ENCODE peak calls at places on chromosomes 5 and 9, in four cellular contexts. One of them, this sample, is unnamed.
A peak's percentile ranks its signal among the peaks of the same experiment; 100 is the strongest.

GRCh38 chr5:96111080-96111756 is 149.6 kb upstream of the ELL2 start:
- DNase-seq in HFF-Myc: no peak
- DNase-seq in foreskin fibroblast: no peak
- DNase-seq in HFFc6: no peak
- DNase-seq in this sample: no peak

GRCh38 chr5:75640395-75640794 is 29.1 kb downstream of the ANKDD1B start:
- DNase-seq in HFF-Myc: peak; percentile 50
- DNase-seq in foreskin fibroblast: peak; percentile 79
- DNase-seq in HFFc6: peak; percentile 74
- DNase-seq in this sample: no peak

GRCh38 chr9:93002700-93003099 is 55.4 kb downstream of the FGD3 start:
- DNase-seq in HFF-Myc: no peak
- DNase-seq in foreskin fibroblast: no peak
- DNase-seq in HFFc6: no peak
- DNase-seq in this sample: no peak

GRCh38 chr5:74476197-74477081 is 164.1 kb downstream of the ENC1 start:
- DNase-seq in HFF-Myc: no peak
- DNase-seq in foreskin fibroblast: no peak
- DNase-seq in HFFc6: no peak
- DNase-seq in this sample: no peak

GRCh38 chr9:111599092-111599947 is at the start of gene PTGR1:
- DNase-seq in HFF-Myc: peak; percentile 47
- DNase-seq in foreskin fibroblast: peak; percentile 96
- DNase-seq in HFFc6: peak; percentile 79
- DNase-seq in this sample: peak; percentile 40

GRCh38 chr5:165624547-165624946 is 2119.1 kb downstream of the MAT2B start:
- DNase-seq in HFF-Myc: no peak
- DNase-seq in foreskin fibroblast: no peak
- DNase-seq in HFFc6: no peak
- DNase-seq in this sample: no peak

GRCh38 chr5:90803891-90804290 is 245.3 kb downstream of the ADGRV1 start:
- DNase-seq in HFF-Myc: no peak
- DNase-seq in foreskin fibroblast: peak; percentile 13
- DNase-seq in HFFc6: no peak
- DNase-seq in this sample: no peak

GRCh38 chr5:1291611-1292080 is 3.2 kb downstream of the TERT start:
- DNase-seq in HFF-Myc: no peak
- DNase-seq in foreskin fibroblast: no peak
- DNase-seq in HFFc6: no peak
- DNase-seq in this sample: no peak

GRCh38 chr9:89463986-89464901 is 33.7 kb downstream of the SEMA4D start:
- DNase-seq in HFF-Myc: no peak
- DNase-seq in foreskin fibroblast: no peak
- DNase-seq in HFFc6: no peak
- DNase-seq in this sample: no peak

GRCh38 chr5:52682492-52682891 is 105.2 kb upstream of the ITGA1 start:
- DNase-seq in HFF-Myc: no peak
- DNase-seq in foreskin fibroblast: no peak
- DNase-seq in HFFc6: no peak
- DNase-seq in this sample: no peak

GRCh38 chr5:169864483-169864882 is 115.8 kb downstream of the INSYN2B start:
- DNase-seq in HFF-Myc: no peak
- DNase-seq in foreskin fibroblast: no peak
- DNase-seq in HFFc6: no peak
- DNase-seq in this sample: no peak

GRCh38 chr5:177445052-177446016 is 1.3 kb upstream of the PRR7 start:
- DNase-seq in HFF-Myc: no peak
- DNase-seq in foreskin fibroblast: no peak
- DNase-seq in HFFc6: no peak
- DNase-seq in this sample: no peak

GRCh38 chr9:71112866-71113265 is 8.6 kb downstream of the TRPM3 start:
- DNase-seq in HFF-Myc: no peak
- DNase-seq in foreskin fibroblast: no peak
- DNase-seq in HFFc6: no peak
- DNase-seq in this sample: no peak

GRCh38 chr9:34335376-34335775 is 6.0 kb downstream of the NUDT2 start:
- DNase-seq in HFF-Myc: no peak
- DNase-seq in foreskin fibroblast: no peak
- DNase-seq in HFFc6: no peak
- DNase-seq in this sample: no peak

GRCh38 chr9:76585487-76586459 is 126.8 kb downstream of the GCNT1 start:
- DNase-seq in HFF-Myc: no peak
- DNase-seq in foreskin fibroblast: no peak
- DNase-seq in HFFc6: no peak
- DNase-seq in this sample: no peak

GRCh38 chr9:130681769-130682489 is 11.7 kb upstream of the EXOSC2 start:
- DNase-seq in HFF-Myc: no peak
- DNase-seq in foreskin fibroblast: peak; percentile 28
- DNase-seq in HFFc6: no peak
- DNase-seq in this sample: no peak

GRCh38 chr5:108919591-108920326 is 172.1 kb downstream of the FER start:
- DNase-seq in HFF-Myc: no peak
- DNase-seq in foreskin fibroblast: no peak
- DNase-seq in HFFc6: no peak
- DNase-seq in this sample: no peak

GRCh38 chr9:113708821-113709713 is 167.0 kb upstream of the ZNF618 start:
- DNase-seq in HFF-Myc: no peak
- DNase-seq in foreskin fibroblast: no peak
- DNase-seq in HFFc6: no peak
- DNase-seq in this sample: no peak

GRCh38 chr9:16039988-16040761 is 487.3 kb downstream of the CCDC171 start:
- DNase-seq in HFF-Myc: no peak
- DNase-seq in foreskin fibroblast: no peak
- DNase-seq in HFFc6: no peak
- DNase-seq in this sample: no peak

GRCh38 chr9:129640086-129640870 is 1.7 kb downstream of the ASB6 start:
- DNase-seq in HFF-Myc: no peak
- DNase-seq in foreskin fibroblast: peak; percentile 54
- DNase-seq in HFFc6: no peak
- DNase-seq in this sample: no peak

GRCh38 chr5:64213568-64213967 is 47.9 kb downstream of the RNF180 start:
- DNase-seq in HFF-Myc: no peak
- DNase-seq in foreskin fibroblast: no peak
- DNase-seq in HFFc6: no peak
- DNase-seq in this sample: no peak

GRCh38 chr5:64209353-64209752 is 43.7 kb downstream of the RNF180 start:
- DNase-seq in HFF-Myc: no peak
- DNase-seq in foreskin fibroblast: no peak
- DNase-seq in HFFc6: no peak
- DNase-seq in this sample: no peak

GRCh38 chr5:64210866-64211265 is 45.2 kb downstream of the RNF180 start:
- DNase-seq in HFF-Myc: peak; percentile 36
- DNase-seq in foreskin fibroblast: peak; percentile 94
- DNase-seq in HFFc6: peak; percentile 73
- DNase-seq in this sample: no peak

GRCh38 chr5:64206653-64207052 is 41.0 kb downstream of the RNF180 start:
- DNase-seq in HFF-Myc: no peak
- DNase-seq in foreskin fibroblast: no peak
- DNase-seq in HFFc6: no peak
- DNase-seq in this sample: no peak

DNA sequence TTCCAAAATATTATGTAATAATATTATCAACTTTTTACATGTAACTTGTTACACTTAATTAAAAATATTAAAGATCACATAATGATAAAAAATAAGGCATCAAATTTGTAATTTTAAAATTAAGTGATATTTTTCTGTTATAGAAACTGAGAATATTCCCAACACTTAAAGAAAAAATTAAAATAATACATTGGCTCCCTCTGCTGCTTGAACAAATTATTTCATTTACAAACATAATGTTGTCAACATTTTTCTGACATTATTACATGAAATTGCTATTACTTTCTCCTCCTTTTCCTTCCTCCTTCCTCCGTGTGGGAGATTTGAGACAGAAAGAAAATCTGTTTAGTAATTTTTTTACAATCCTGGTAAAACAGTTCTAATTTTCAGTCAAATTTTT is 42.3 kb downstream of the RNF180 start:
- DNase-seq in HFF-Myc: no peak
- DNase-seq in foreskin fibroblast: peak; percentile 23
- DNase-seq in HFFc6: no peak
- DNase-seq in this sample: no peak
- TF ChIP-seq CTCF in HFF-Myc: no peak
- TF ChIP-seq CTCF in foreskin fibroblast: no peak
- TF ChIP-seq CTCF in HFFc6: peak; percentile 67
- TF ChIP-seq CTCF in this sample: peak; percentile 47

GRCh38 chr5:111432828-111433536 is 79.4 kb downstream of the STARD4 start:
- DNase-seq in HFF-Myc: no peak
- DNase-seq in foreskin fibroblast: peak; percentile 40
- DNase-seq in HFFc6: peak; percentile 37
- DNase-seq in this sample: no peak

GRCh38 chr5:111422747-111423455 is 89.4 kb downstream of the STARD4 start:
- DNase-seq in HFF-Myc: no peak
- DNase-seq in foreskin fibroblast: no peak
- DNase-seq in HFFc6: no peak
- DNase-seq in this sample: no peak

GRCh38 chr5:111422245-111422644 is 90.1 kb downstream of the STARD4 start:
- DNase-seq in HFF-Myc: no peak
- DNase-seq in foreskin fibroblast: no peak
- DNase-seq in HFFc6: no peak
- DNase-seq in this sample: no peak

GRCh38 chr5:111425205-111425604 is 87.1 kb downstream of the STARD4 start:
- DNase-seq in HFF-Myc: no peak
- DNase-seq in foreskin fibroblast: no peak
- DNase-seq in HFFc6: no peak
- DNase-seq in this sample: no peak

GRCh38 chr5:111427762-111428161 is 84.6 kb downstream of the STARD4 start:
- DNase-seq in HFF-Myc: no peak
- DNase-seq in foreskin fibroblast: no peak
- DNase-seq in HFFc6: no peak
- DNase-seq in this sample: no peak
- TF ChIP-seq CTCF in HFF-Myc: no peak
- TF ChIP-seq CTCF in foreskin fibroblast: no peak
- TF ChIP-seq CTCF in HFFc6: no peak
- TF ChIP-seq CTCF in this sample: no peak

GRCh38 chr5:32249668-32250067 is 63.1 kb downstream of the MTMR12 start:
- DNase-seq in HFF-Myc: no peak
- DNase-seq in foreskin fibroblast: no peak
- DNase-seq in HFFc6: no peak
- DNase-seq in this sample: no peak

GRCh38 chr5:32245742-32246141 is 67.0 kb downstream of the MTMR12 start:
- DNase-seq in HFF-Myc: no peak
- DNase-seq in foreskin fibroblast: no peak
- DNase-seq in HFFc6: no peak
- DNase-seq in this sample: no peak

GRCh38 chr5:32239385-32239784 is 65.3 kb upstream of the GOLPH3 start:
- DNase-seq in HFF-Myc: no peak
- DNase-seq in foreskin fibroblast: no peak
- DNase-seq in HFFc6: no peak
- DNase-seq in this sample: no peak

GRCh38 chr5:32241034-32241783 is 67.1 kb upstream of the GOLPH3 start:
- DNase-seq in HFF-Myc: no peak
- DNase-seq in foreskin fibroblast: no peak
- DNase-seq in HFFc6: no peak
- DNase-seq in this sample: no peak

GRCh38 chr5:32244017-32244416 is 68.7 kb downstream of the MTMR12 start:
- DNase-seq in HFF-Myc: no peak
- DNase-seq in foreskin fibroblast: no peak
- DNase-seq in HFFc6: no peak
- DNase-seq in this sample: no peak
- TF ChIP-seq CTCF in HFF-Myc: no peak
- TF ChIP-seq CTCF in foreskin fibroblast: no peak
- TF ChIP-seq CTCF in HFFc6: no peak
- TF ChIP-seq CTCF in this sample: no peak

GRCh38 chr9:84670106-84670800 is 724 bp downstream of the NTRK2 start:
- DNase-seq in HFF-Myc: no peak
- DNase-seq in foreskin fibroblast: peak; percentile 27
- DNase-seq in HFFc6: no peak
- DNase-seq in this sample: peak; percentile 16

GRCh38 chr9:84669008-84669292 is 579 bp upstream of the NTRK2 start:
- DNase-seq in HFF-Myc: no peak
- DNase-seq in foreskin fibroblast: no peak
- DNase-seq in HFFc6: no peak
- DNase-seq in this sample: no peak

GRCh38 chr9:84669293-84670105 is at the start of gene NTRK2:
- DNase-seq in HFF-Myc: no peak
- DNase-seq in foreskin fibroblast: peak; percentile 66
- DNase-seq in HFFc6: no peak
- DNase-seq in this sample: peak; percentile 47

GRCh38 chr9:84667571-84668203 is 1.8 kb upstream of the NTRK2 start:
- DNase-seq in HFF-Myc: no peak
- DNase-seq in foreskin fibroblast: peak; percentile 41
- DNase-seq in HFFc6: no peak
- DNase-seq in this sample: no peak

DNA sequence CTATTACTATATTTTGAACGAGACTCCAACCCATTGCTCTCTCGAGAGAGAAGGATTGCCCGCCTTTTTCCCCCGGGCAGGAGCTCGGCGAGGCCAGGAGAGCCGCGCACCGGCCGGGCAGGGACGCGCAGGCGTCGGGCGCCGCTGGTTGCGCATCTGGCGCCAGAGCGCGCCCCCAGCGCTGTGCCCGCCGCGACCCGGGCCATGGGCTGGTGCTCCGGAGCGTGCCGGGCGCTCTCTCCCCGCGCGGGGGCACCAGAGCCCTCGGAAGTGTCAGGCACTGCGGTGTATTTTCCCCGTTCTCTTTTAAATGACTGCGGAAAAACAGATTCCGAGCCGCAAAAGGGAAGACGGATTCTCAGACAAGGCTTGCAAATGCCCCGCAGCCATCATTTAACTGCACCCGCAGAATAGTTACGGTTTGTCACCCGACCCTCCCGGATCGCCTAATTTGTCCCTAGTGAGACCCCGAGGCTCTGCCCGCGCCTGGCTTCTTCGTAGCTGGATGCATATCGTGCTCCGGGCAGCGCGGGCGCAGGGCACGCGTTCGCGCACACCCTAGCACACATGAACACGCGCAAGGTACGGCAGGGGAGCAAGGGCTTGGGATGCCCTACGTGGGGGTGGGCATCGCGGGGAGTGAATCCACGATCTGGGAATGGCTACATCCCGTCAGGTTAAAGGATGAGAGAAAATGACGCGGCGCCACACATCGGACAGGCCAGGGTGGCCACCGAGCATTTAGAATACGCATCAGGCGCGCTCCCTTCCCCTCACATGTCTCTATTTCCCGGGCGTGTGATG is 1.1 kb upstream of the NTRK2 start:
- DNase-seq in HFF-Myc: peak; percentile 15
- DNase-seq in foreskin fibroblast: peak; percentile 86
- DNase-seq in HFFc6: peak; percentile 48
- DNase-seq in this sample: peak; percentile 83
- TF ChIP-seq CTCF in HFF-Myc: peak; percentile 44
- TF ChIP-seq CTCF in foreskin fibroblast: peak; percentile 44
- TF ChIP-seq CTCF in HFFc6: peak; percentile 71
- TF ChIP-seq CTCF in this sample: peak; percentile 78

GRCh38 chr9:38068616-38068865 is 486 bp downstream of the SHB start:
- DNase-seq in HFF-Myc: no peak
- DNase-seq in foreskin fibroblast: peak; percentile 81
- DNase-seq in HFFc6: no peak
- DNase-seq in this sample: no peak
- TF ChIP-seq CTCF in HFF-Myc: peak; percentile 41
- TF ChIP-seq CTCF in foreskin fibroblast: peak; percentile 54
- TF ChIP-seq CTCF in HFFc6: no peak
- TF ChIP-seq CTCF in this sample: peak; percentile 37

GRCh38 chr5:144394036-144394435 is 223.4 kb downstream of the KCTD16 start:
- DNase-seq in HFF-Myc: no peak
- DNase-seq in foreskin fibroblast: no peak
- DNase-seq in HFFc6: no peak
- DNase-seq in this sample: no peak
- TF ChIP-seq CTCF in HFF-Myc: no peak
- TF ChIP-seq CTCF in foreskin fibroblast: no peak
- TF ChIP-seq CTCF in HFFc6: peak; percentile 39
- TF ChIP-seq CTCF in this sample: no peak